ENCODE peak calls at places on chromosomes 13 and 19, in five cellular contexts. J is M059J, M is bronchial epithelial cell, B is Calu3, P is AG04450. Z is an unnamed sample.

GRCh38 chr19:17794731-17795494 is at the start of gene B3GNT3:
- DNase-seq in B (peak; percentile 94), J (peak; percentile 39), P (no peak), M (peak; percentile 49), Z (no peak)

GRCh38 chr19:50380767-50381166 is 3.4 kb upstream of the POLD1 start:
- DNase-seq in B (no peak), J (no peak), P (no peak), M (no peak), Z (no peak)

GRCh38 chr19:1907563-1908363 is 2.6 kb downstream of the ADAT3 start:
- DNase-seq in B (peak; percentile 63), J (peak; percentile 54), P (no peak), M (peak; percentile 38), Z (peak; percentile 67)

GRCh38 chr19:1843646-1844394 is 4.5 kb downstream of the REXO1 start:
- DNase-seq in M (no peak), B (no peak), J (no peak), P (no peak), Z (no peak)

GRCh38 chr19:32594021-32594420 is 13.0 kb downstream of the PDCD5 start:
- DNase-seq in M (no peak), P (no peak), J (no peak), B (no peak), Z (no peak)

GRCh38 chr19:4447327-4448146 is 10.1 kb downstream of the UBXN6 start:
- DNase-seq in P (no peak), J (no peak), M (no peak), B (no peak), Z (no peak)

GRCh38 chr13:51643114-51643881 is 59.0 kb downstream of the WDFY2 start:
- DNase-seq in M (peak; percentile 95), B (no peak), P (peak; percentile 63), J (peak; percentile 92), Z (no peak)

GRCh38 chr13:113555141-113555540 is 29.4 kb upstream of the TFDP1 start:
- DNase-seq in B (no peak), J (no peak), P (no peak), M (no peak), Z (no peak)

GRCh38 chr13:91361755-91362271 is 14.3 kb downstream of the MIR17HG start:
- DNase-seq in B (no peak), M (peak; percentile 17), J (no peak), P (no peak), Z (no peak)